ENCODE peak calls at places on chromosomes 4 and X, in eight cellular contexts. O is right lobe of liver, G is heart left ventricle, H is upper lobe of right lung, Y is psoas muscle, K is lower lobe of right lung, S is fibroblast of lung, R is thoracic aorta. V is an unnamed sample.

GRCh38 chrX:40912576-40912975 is 172.7 kb upstream of the USP9X start:
- DNase-seq in O (no peak), G (no peak), H (no peak), Y (no peak), K (no peak), S (no peak), R (no peak), V (no peak)

GRCh38 chrX:1182211-1182610 is 30.2 kb downstream of the CRLF2 start:
- DNase-seq in O (no peak), G (no peak), H (no peak), Y (no peak), K (no peak), S (no peak), R (no peak), V (no peak)

GRCh38 chrX:88425739-88426138 is 321.3 kb upstream of the CPXCR1 start:
- DNase-seq in O (no peak), G (no peak), H (no peak), Y (no peak), K (no peak), S (no peak), R (no peak), V (no peak)

GRCh38 chr4:150139297-150139696 is 61.1 kb downstream of the DCLK2 start:
- DNase-seq in O (no peak), G (no peak), H (no peak), Y (no peak), K (no peak), S (no peak), R (no peak), V (no peak)

GRCh38 chr4:56086073-56086521 is 137.4 kb downstream of the CEP135 start:
- DNase-seq in O (no peak), G (no peak), H (no peak), Y (no peak), K (no peak), S (no peak), R (no peak), V (no peak)

GRCh38 chr4:121822796-121823504 is 733 bp downstream of the CCNA2 start:
- DNase-seq in O (peak; percentile 60), G (no peak), H (no peak), Y (no peak), K (peak; percentile 46), S (peak; percentile 24), R (peak; percentile 2), V (peak; percentile 14)

GRCh38 chr4:62225972-62226371 is 1025.8 kb downstream of the ADGRL3 start:
- DNase-seq in O (no peak), G (no peak), H (no peak), Y (no peak), K (no peak), S (peak; percentile 1), R (no peak), V (no peak)

GRCh38 chr4:92334716-92335350 is 31.1 kb downstream of the GRID2 start:
- DNase-seq in O (no peak), G (no peak), H (no peak), Y (no peak), K (no peak), S (peak; percentile 82), R (no peak), V (no peak)

GRCh38 chr4:140635606-140636005 is 66.8 kb upstream of the UCP1 start:
- DNase-seq in O (peak; percentile 60), G (no peak), H (peak; percentile 73), Y (no peak), K (peak; percentile 61), S (peak; percentile 3), R (no peak), V (no peak)

GRCh38 chrX:71664889-71665491 is 2.4 kb upstream of the LOC101059915 start:
- DNase-seq in O (no peak), G (no peak), H (no peak), Y (no peak), K (no peak), S (no peak), R (no peak), V (no peak)

GRCh38 chr4:183409463-183409862 is 35.0 kb upstream of the CDKN2AIP start:
- DNase-seq in O (no peak), G (no peak), H (peak; percentile 13), Y (no peak), K (no peak), S (no peak), R (no peak), V (no peak)

GRCh38 chrX:15072880-15073279 is 197.0 kb downstream of the ASB9 start:
- DNase-seq in O (no peak), G (no peak), H (no peak), Y (no peak), K (no peak), S (no peak), R (no peak), V (no peak)

GRCh38 chr4:44629280-44629866 is 22.1 kb downstream of the YIPF7 start:
- DNase-seq in O (no peak), G (no peak), H (no peak), Y (no peak), K (no peak), S (peak; percentile 45), R (no peak), V (peak; percentile 29)

GRCh38 chrX:106203315-106203714 is 35.2 kb downstream of the PWWP3B start:
- DNase-seq in O (no peak), G (no peak), H (no peak), Y (no peak), K (no peak), S (no peak), R (no peak), V (no peak)

GRCh38 chr4:42018451-42018850 is 28.1 kb downstream of the SLC30A9 start:
- DNase-seq in O (no peak), G (no peak), H (no peak), Y (no peak), K (no peak), S (peak; percentile 8), R (no peak), V (peak; percentile 20)

GRCh38 chr4:151045907-151046306 is 30.8 kb upstream of the LRBA start:
- DNase-seq in O (no peak), G (no peak), H (no peak), Y (no peak), K (no peak), S (no peak), R (no peak), V (no peak)

GRCh38 chr4:3313556-3314228 is 20.9 kb downstream of the RGS12 start:
- DNase-seq in O (peak; percentile 21), G (no peak), H (peak; percentile 43), Y (no peak), K (peak; percentile 32), S (no peak), R (no peak), V (peak; percentile 8)

GRCh38 chrX:13432376-13432775 is 112.5 kb upstream of the ATXN3L start:
- DNase-seq in O (no peak), G (peak; percentile 31), H (no peak), Y (no peak), K (no peak), S (peak; percentile 98), R (peak; percentile 14), V (peak; percentile 57)

GRCh38 chr4:159052315-159052714 is 50.6 kb upstream of the RAPGEF2 start:
- DNase-seq in O (no peak), G (no peak), H (no peak), Y (no peak), K (no peak), S (no peak), R (no peak), V (no peak)

GRCh38 chr4:113050361-113050760 is 908 bp downstream of the ANK2 start:
- DNase-seq in O (no peak), G (no peak), H (no peak), Y (no peak), K (no peak), S (no peak), R (no peak), V (no peak)
- H3K4me3 ChIP-seq in O (no peak overlapping the region), G (no peak overlapping the region), H (no peak overlapping the region), Y (no peak overlapping the region), K (no peak overlapping the region), S (no peak overlapping the region), R (no peak overlapping the region), V (no peak overlapping the region)

GRCh38 chrX:137926090-137926489 is 360.2 kb downstream of the ZIC3 start:
- DNase-seq in O (no peak), G (no peak), H (no peak), Y (no peak), K (no peak), S (no peak), R (no peak), V (no peak)
- TF ChIP-seq CTCF in O (peak; percentile 29), G (no peak), H (no peak), Y (peak; percentile 17), K (no peak), S (no peak), R (no peak), V (peak; percentile 18)

DNA sequence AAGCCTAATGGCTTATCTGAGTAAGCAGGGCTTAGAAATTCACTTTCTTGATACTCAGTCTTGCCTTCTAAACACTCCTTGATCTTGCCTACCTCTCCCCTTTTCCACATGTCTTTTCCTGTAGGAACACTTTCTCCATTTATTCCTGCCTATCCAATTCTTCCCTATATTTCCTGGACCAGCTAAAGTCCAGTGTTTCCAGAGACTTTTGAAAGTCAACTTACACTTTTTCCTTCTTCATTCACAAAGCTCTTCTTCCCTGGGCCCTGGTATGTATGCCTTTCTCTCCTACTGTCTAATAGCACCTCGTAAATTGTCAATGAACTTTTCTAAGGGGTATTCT is 20.6 kb downstream of the VSIG4 start:
- DNase-seq in O (no peak), G (no peak), H (no peak), Y (no peak), K (no peak), S (no peak), R (no peak), V (no peak)
- H3K4me1 ChIP-seq in O (no peaks in the 10 kb centered on the region), G (peaks cover 65% of the 10 kb centered on the region), H (no peaks in the 10 kb centered on the region), Y (no peaks in the 10 kb centered on the region), K (no peaks in the 10 kb centered on the region), S (no peaks in the 10 kb centered on the region), R (no peaks in the 10 kb centered on the region), V (no peaks in the 10 kb centered on the region)

DNA sequence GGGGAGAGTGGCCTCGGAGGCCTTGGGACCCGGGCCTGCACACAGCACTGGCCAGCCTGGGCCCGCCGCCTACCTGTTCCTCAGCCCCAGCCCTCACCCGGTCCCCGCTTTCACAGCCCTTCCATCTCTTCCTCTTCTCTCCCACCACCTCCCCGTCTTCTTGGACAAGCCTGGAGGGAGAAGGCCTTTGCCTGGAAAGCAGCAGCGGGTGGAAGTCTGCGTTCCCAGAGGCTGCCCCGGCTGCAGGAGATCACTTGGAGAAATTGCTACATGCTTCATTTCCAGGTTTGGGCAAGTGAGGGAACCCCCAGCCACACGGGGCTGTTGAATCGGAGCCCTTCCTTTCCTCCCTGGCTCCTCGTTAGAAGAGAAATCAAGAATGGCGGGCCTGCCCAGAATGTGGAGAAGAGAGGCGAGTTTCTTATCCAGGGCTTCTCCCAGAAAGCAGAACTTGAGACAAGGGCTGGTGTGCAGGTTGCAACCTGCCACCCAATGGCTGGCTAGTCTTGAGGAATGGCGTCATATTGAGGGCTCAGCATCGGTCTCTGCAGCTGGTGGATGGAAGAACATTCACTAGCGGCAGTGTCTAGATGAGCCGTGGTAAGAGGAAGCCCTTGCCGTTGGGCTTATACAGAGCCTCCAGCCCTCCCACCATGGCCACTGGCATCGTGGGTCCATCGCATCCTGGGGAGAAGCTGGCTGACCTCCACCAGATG is 1.2 kb upstream of the PDZD4 start:
- DNase-seq in O (no peak), G (no peak), H (no peak), Y (no peak), K (no peak), S (no peak), R (no peak), V (no peak)
- H3K4me3 ChIP-seq in O (no peak overlapping the region), G (no peak overlapping the region), H (no peak overlapping the region), Y (no peak overlapping the region), K (no peak overlapping the region), S (no peak overlapping the region), R (no peak overlapping the region), V (no peak overlapping the region)